ENCODE peak calls at places on chromosomes 13 and 19, in seven cellular contexts. A, D, L, O, C, H and Z are unnamed samples.

GRCh38 chr13:95784161-95784880 is 107.4 kb downstream of the DNAJC3 start:
- DNase-seq in A (no peak), D (peak), L (no peak), O (no peak), C (no peak), H (no peak), Z (no peak)

GRCh38 chr19:11481777-11482383 is 1.0 kb upstream of the ELAVL3 start:
- DNase-seq in A (peak), D (peak), L (peak), O (peak), C (peak), H (peak), Z (peak)

GRCh38 chr13:112683581-112683980 is 6.3 kb upstream of the ATP11A start:
- DNase-seq in A (no peak), D (no peak), L (no peak), O (no peak), C (no peak), H (no peak), Z (no peak)

GRCh38 chr13:111897178-111897845 is 169.6 kb upstream of the SOX1 start:
- DNase-seq in A (no peak), D (no peak), L (no peak), O (no peak), C (no peak), H (no peak), Z (no peak)

GRCh38 chr13:85261757-85262346 is 537.4 kb downstream of the SLITRK6 start:
- DNase-seq in A (no peak), D (peak), L (no peak), O (no peak), C (no peak), H (no peak), Z (no peak)

GRCh38 chr19:1568320-1569019 is at the start of gene MEX3D:
- DNase-seq in A (peak), D (peak), L (peak), O (peak), C (peak), H (peak), Z (peak)

GRCh38 chr13:50167224-50167947 is 152.1 kb downstream of the KCNRG start:
- DNase-seq in A (no peak), D (no peak), L (peak), O (no peak), C (no peak), H (no peak), Z (no peak)

GRCh38 chr19:23916991-23917390 is 2.3 kb downstream of the ZNF726 start:
- DNase-seq in A (no peak), D (peak), L (no peak), O (no peak), C (no peak), H (no peak), Z (no peak)

GRCh38 chr19:48756686-48757085 is 1.4 kb downstream of the FGF21 start:
- DNase-seq in A (no peak), D (no peak), L (no peak), O (no peak), C (no peak), H (no peak), Z (no peak)

GRCh38 chr13:26575244-26575643 is 17.8 kb downstream of the WASF3 start:
- DNase-seq in A (no peak), D (peak), L (no peak), O (no peak), C (no peak), H (no peak), Z (no peak)

GRCh38 chr19:28466107-28467045 is 746.6 kb downstream of the UQCRFS1 start:
- DNase-seq in A (no peak), D (peak), L (peak), O (peak), C (peak), H (no peak), Z (no peak)

GRCh38 chr19:48443262-48443661 is 2.5 kb upstream of the GRWD1 start:
- DNase-seq in A (no peak), D (no peak), L (no peak), O (no peak), C (no peak), H (no peak), Z (peak)

GRCh38 chr19:23887642-23888041 is 27.0 kb upstream of the ZNF726 start:
- DNase-seq in A (no peak), D (no peak), L (no peak), O (no peak), C (peak), H (no peak), Z (no peak)

GRCh38 chr13:112619730-112620639 is 32.0 kb upstream of the TUBGCP3 start:
- DNase-seq in A (no peak), D (no peak), L (no peak), O (peak), C (no peak), H (no peak), Z (no peak)

GRCh38 chr13:49219647-49220034 is 497 bp upstream of the MLNR start:
- DNase-seq in A (no peak), D (no peak), L (peak), O (no peak), C (no peak), H (no peak), Z (no peak)

GRCh38 chr19:48596679-48597465 is 9.7 kb upstream of the SPACA4 start:
- DNase-seq in A (no peak), D (no peak), L (peak), O (no peak), C (no peak), H (no peak), Z (no peak)

GRCh38 chr19:35608250-35608649 is 4.3 kb upstream of the HAUS5 start:
- DNase-seq in A (no peak), D (no peak), L (peak), O (no peak), C (no peak), H (no peak), Z (no peak)

GRCh38 chr19:6801397-6802086 is 29.0 kb downstream of the VAV1 start:
- DNase-seq in A (peak), D (no peak), L (peak), O (no peak), C (peak), H (peak), Z (peak)

GRCh38 chr13:56558698-56559320 is 581.9 kb upstream of the PRR20A start:
- DNase-seq in A (no peak), D (no peak), L (no peak), O (no peak), C (no peak), H (no peak), Z (no peak)

GRCh38 chr19:17296278-17296677 is 6.9 kb downstream of the ABHD8 start:
- DNase-seq in A (no peak), D (peak), L (no peak), O (no peak), C (no peak), H (no peak), Z (no peak)

GRCh38 chr13:27820524-27821482 is 28.5 kb downstream of the GSX1 start:
- DNase-seq in A (no peak), D (no peak), L (no peak), O (no peak), C (no peak), H (no peak), Z (no peak)

GRCh38 chr13:28357247-28357825 is 137.6 kb downstream of the FLT1 start:
- DNase-seq in A (no peak), D (no peak), L (no peak), O (no peak), C (no peak), H (no peak), Z (no peak)

GRCh38 chr19:54431255-54431838 is 16.1 kb downstream of the TTYH1 start:
- DNase-seq in A (no peak), D (peak), L (no peak), O (no peak), C (no peak), H (no peak), Z (no peak)

GRCh38 chr19:18300930-18301717 is 19.7 kb upstream of the JUND start:
- DNase-seq in A (peak), D (peak), L (no peak), O (no peak), C (peak), H (peak), Z (no peak)

GRCh38 chr19:7899751-7900352 is 3.8 kb upstream of the MAP2K7 start:
- DNase-seq in A (peak), D (no peak), L (no peak), O (no peak), C (no peak), H (no peak), Z (no peak)

GRCh38 chr13:100230813-100231575 is 142.1 kb downstream of the PCCA start:
- DNase-seq in A (no peak), D (no peak), L (no peak), O (no peak), C (peak), H (no peak), Z (no peak)

GRCh38 chr19:7839476-7839875 is 9.5 kb downstream of the EVI5L start:
- DNase-seq in A (no peak), D (no peak), L (no peak), O (no peak), C (no peak), H (no peak), Z (no peak)

GRCh38 chr13:34430294-34430693 is 511.8 kb upstream of the NBEA start:
- DNase-seq in A (no peak), D (peak), L (no peak), O (no peak), C (no peak), H (no peak), Z (no peak)

GRCh38 chr13:37701972-37702371 is 103.4 kb upstream of the POSTN start:
- DNase-seq in A (no peak), D (peak), L (no peak), O (no peak), C (no peak), H (peak), Z (no peak)

GRCh38 chr13:76715621-76716020 is 170.6 kb downstream of the KCTD12 start:
- DNase-seq in A (no peak), D (no peak), L (no peak), O (no peak), C (no peak), H (no peak), Z (no peak)
- TF ChIP-seq CTCF in A (no peak), D (no peak), L (no peak), O (no peak), C (no peak), H (no peak), Z (no peak)

GRCh38 chr13:30808600-30808999 is 73.3 kb downstream of the ALOX5AP start:
- DNase-seq in A (no peak), D (no peak), L (no peak), O (no peak), C (no peak), H (no peak), Z (no peak)
- TF ChIP-seq CTCF in A (no peak), D (no peak), L (peak), O (no peak), C (no peak), H (no peak), Z (no peak)

GRCh38 chr19:3275583-3276340 is 51.3 kb downstream of the CELF5 start:
- DNase-seq in A (peak), D (peak), L (peak), O (peak), C (peak), H (peak), Z (peak)
- TF ChIP-seq CTCF in A (no peak), D (no peak), L (no peak), O (peak), C (no peak), H (no peak), Z (no peak)

DNA sequence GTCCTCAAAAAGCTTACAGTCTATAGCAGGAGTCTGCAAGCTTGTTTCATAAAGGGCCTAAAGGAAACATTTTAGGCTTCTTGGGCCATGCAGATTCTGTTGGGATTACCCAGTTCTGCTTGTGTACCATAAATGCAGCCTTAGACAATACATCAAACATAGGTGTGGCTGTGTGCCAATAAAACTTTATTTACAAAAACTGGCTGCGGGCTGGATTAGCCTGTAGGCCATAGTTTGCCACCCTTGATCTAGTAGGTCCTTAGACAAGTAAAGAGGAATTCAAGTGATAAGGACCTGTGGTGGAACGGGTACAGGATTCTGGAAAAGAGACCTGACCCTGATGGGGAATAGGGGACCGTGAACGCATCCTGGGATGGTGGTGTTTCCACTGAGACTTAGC is 51.9 kb downstream of the ESD start:
- DNase-seq in A (no peak), D (no peak), L (no peak), O (no peak), C (no peak), H (no peak), Z (no peak)
- TF ChIP-seq CTCF in A (no peak), D (no peak), L (no peak), O (no peak), C (no peak), H (no peak), Z (no peak)

DNA sequence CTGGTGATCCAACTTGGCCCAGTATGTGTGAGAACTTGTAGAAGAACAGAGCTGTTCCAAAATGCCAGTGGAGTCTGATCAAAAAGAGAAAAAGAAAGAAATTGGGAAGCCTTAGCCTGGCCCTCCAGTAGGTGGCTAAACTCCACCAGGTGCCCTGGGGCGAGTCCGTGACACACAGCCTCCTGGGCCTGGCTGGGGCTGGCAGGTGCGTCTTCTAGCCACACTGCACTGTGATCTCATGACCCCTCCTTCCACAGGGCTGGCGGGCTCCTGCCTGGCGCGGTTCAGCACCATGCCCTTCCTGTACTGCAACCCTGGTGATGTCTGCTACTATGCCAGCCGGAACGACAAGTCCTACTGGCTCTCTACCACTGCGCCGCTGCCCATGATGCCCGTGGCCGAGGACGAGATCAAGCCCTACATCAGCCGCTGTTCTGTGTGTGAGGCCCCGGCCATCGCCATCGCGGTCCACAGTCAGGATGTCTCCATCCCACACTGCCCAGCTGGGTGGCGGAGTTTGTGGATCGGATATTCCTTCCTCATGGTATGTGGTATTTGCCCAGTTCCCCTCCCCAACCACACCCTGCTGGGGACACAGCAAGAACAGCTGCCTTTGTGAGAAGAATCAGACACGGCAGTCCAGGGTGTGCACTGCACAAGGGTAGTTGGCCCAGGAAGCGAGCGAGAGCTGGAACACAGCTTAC is 53.7 kb downstream of the RAB20 start:
- DNase-seq in A (peak), D (no peak), L (no peak), O (no peak), C (peak), H (no peak), Z (no peak)
- TF ChIP-seq CTCF in A (no peak), D (no peak), L (no peak), O (no peak), C (peak), H (no peak), Z (no peak)

DNA sequence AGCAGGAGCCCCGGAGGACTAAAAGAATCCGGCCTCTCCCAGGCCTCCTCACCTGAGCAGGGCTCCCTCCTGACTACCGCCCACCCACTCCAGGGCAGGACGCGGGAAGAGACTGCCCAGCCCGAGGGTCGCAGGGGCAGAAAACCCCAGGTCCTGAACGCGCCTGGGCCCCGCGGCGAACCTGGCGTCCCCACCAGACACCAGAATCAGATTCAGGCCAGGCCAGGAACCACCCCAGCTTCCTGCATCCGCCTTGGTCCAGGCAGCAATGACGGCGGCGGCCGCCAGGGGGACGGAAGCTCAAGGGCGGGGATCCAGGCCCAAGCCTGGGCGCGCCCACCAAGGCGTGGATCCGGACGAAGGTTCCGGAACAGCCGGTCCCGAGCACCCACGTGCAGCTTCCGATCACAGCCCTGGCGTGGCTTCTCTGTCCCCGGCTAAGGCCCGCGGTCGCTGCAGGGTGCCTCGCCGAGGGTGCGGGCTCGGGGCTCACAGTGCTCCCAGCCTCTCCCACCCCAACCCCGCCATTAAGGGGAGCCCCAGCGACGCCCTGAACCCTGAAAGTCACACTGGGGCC is 3.6 kb downstream of the LGALS7 start:
- DNase-seq in A (peak), D (peak), L (peak), O (no peak), C (peak), H (peak), Z (peak)
- TF ChIP-seq CTCF in A (peak), D (peak), L (peak), O (peak), C (peak), H (peak), Z (peak)

GRCh38 chr19:3882041-3882384 is 1.5 kb downstream of the ATCAY start:
- DNase-seq in A (no peak), D (no peak), L (no peak), O (no peak), C (no peak), H (no peak), Z (no peak)

GRCh38 chr19:3881272-3882040 is 971 bp downstream of the ATCAY start:
- DNase-seq in A (no peak), D (no peak), L (no peak), O (peak), C (no peak), H (no peak), Z (no peak)

GRCh38 chr19:3880471-3881271 is at the start of gene ATCAY:
- DNase-seq in A (no peak), D (no peak), L (no peak), O (peak), C (no peak), H (no peak), Z (no peak)

DNA sequence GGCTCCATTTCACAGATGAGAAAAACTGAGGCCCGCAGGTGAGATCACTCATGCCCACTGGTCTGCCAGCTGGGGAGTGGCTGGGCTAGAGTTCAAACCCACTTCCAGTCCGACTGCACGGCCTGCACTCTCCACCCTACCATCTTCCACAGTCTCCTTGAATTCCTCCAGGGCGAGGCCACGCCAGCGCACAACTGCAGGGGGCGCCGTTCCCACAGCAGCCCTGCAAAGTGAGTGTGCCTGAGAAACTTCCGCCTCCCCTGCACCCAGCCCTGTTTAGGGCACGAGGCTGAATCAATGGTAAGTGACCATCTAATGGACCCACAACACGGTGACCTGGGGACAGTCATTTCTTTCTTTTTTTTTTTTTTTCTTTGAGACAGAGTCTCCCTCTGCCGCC is 829 bp upstream of the ATCAY start:
- DNase-seq in A (no peak), D (no peak), L (no peak), O (no peak), C (no peak), H (no peak), Z (no peak)
- TF ChIP-seq CTCF in A (no peak), D (no peak), L (no peak), O (peak), C (no peak), H (no peak), Z (no peak)

GRCh38 chr19:45901432-45901903 is 945 bp downstream of the MYPOP start:
- DNase-seq in A (no peak), D (peak), L (no peak), O (no peak), C (peak), H (peak), Z (peak)

GRCh38 chr19:45901912-45902650 is at the start of gene MYPOP:
- DNase-seq in A (no peak), D (no peak), L (no peak), O (no peak), C (no peak), H (peak), Z (peak)

GRCh38 chr19:45905016-45905415 is 2.6 kb upstream of the MYPOP start:
- DNase-seq in A (no peak), D (no peak), L (no peak), O (no peak), C (no peak), H (no peak), Z (no peak)

GRCh38 chr19:45900661-45901431 is 1.6 kb downstream of the MYPOP start:
- DNase-seq in A (no peak), D (no peak), L (no peak), O (no peak), C (no peak), H (no peak), Z (no peak)

DNA sequence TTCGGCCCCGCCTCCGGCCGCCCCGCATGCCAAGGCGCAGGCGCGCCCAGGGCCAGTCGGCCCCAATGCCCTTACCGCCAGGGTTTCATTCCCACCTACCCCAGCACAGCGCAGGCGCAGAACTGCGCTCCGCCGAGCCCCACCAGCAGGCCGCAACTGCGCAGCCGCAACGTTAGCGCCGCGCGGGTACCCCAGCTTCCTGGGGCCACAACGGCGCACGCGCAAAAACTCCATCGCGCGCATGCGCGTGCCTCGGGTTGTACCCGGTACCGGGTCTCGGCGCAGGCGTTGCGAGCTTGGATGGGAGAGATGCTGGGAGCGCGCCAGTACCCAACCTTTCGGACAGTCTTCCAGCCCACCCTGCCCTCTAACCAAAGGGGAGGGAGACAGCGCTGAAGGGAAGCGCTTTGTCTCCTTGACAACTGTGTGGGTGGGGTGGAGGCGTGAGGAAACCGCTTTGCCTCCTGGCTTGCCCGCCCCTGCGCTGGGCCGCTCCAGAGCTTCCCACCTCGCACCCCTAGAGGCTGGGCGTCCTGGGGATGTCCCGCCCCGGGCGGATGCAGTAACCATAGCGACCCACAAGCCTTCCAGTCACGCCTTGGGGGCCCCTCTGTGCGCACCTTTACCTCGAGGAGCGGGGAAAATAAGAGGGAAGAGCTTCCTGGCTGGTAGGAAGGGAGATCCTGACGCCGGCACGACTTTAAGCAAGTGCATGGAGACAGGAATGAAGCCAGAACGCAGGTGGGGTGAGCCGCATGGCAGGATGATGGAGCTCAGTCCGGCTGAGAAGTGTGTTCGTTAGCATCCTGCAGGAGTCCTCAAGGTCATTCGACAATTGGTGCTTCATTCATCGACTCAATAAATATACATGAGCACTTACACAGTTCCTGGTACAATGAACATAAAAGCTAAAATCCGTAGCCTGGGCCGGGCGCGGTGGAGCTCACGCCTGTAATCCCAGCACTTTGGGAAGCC is 525 bp upstream of the MYPOP start:
- DNase-seq in A (peak), D (peak), L (peak), O (peak), C (peak), H (peak), Z (peak)
- TF ChIP-seq CTCF in A (no peak), D (peak), L (no peak), O (no peak), C (no peak), H (peak), Z (no peak)